ENCODE peak calls at places on chromosomes 7 and 10, in five cellular contexts. S is lower leg skin, T is fibroblast of lung, X is OCI-LY7, Q is AG09309. Z is an unnamed sample.

GRCh38 chr7:70940597-70940996 is 191.3 kb upstream of the GALNT17 start:
- DNase-seq in S (no peak), T (no peak), X (no peak), Q (no peak), Z (no peak)

GRCh38 chr10:79159785-79160184 is 91.0 kb downstream of the ZMIZ1 start:
- DNase-seq in S (no peak), T (peak; percentile 88), X (no peak), Q (no peak), Z (peak; percentile 58)

GRCh38 chr7:12623885-12624498 is 53.5 kb downstream of the SCIN start:
- DNase-seq in S (no peak), T (peak; percentile 17), X (no peak), Q (no peak), Z (peak; percentile 48)

GRCh38 chr7:24907311-24907886 is 72.6 kb downstream of the OSBPL3 start:
- DNase-seq in S (no peak), T (peak; percentile 86), X (no peak), Q (no peak), Z (peak; percentile 24)

GRCh38 chr10:85446852-85447251 is 919.7 kb downstream of the GRID1 start:
- DNase-seq in S (no peak), T (no peak), X (no peak), Q (no peak), Z (no peak)

GRCh38 chr10:132452651-132453469 is 55.9 kb downstream of the PWWP2B start:
- DNase-seq in S (peak; percentile 77), T (peak; percentile 48), X (peak; percentile 91), Q (no peak), Z (peak; percentile 41)

GRCh38 chr7:15820319-15820718 is 133.8 kb upstream of the MEOX2 start:
- DNase-seq in S (no peak), T (no peak), X (no peak), Q (no peak), Z (no peak)

GRCh38 chr7:138804618-138805017 is 6.6 kb upstream of the ATP6V0A4 start:
- DNase-seq in S (no peak), T (no peak), X (no peak), Q (no peak), Z (no peak)

GRCh38 chr7:142384508-142384922 is 126.7 kb upstream of the PRSS58 start:
- DNase-seq in S (no peak), T (peak; percentile 85), X (no peak), Q (peak; percentile 67), Z (peak; percentile 34)

GRCh38 chr7:135117096-135117495 is 30.8 kb upstream of the TMEM140 start:
- DNase-seq in S (no peak), T (peak; percentile 3), X (no peak), Q (no peak), Z (no peak)

GRCh38 chr7:106964455-106964854 is 80.0 kb upstream of the PRKAR2B start:
- DNase-seq in S (no peak), T (no peak), X (no peak), Q (no peak), Z (no peak)

GRCh38 chr10:87657370-87657769 is 2.3 kb upstream of the PAPSS2 start:
- DNase-seq in S (no peak), T (peak; percentile 73), X (no peak), Q (no peak), Z (peak; percentile 71)

GRCh38 chr7:4523219-4523618 is 158.9 kb upstream of the FOXK1 start:
- DNase-seq in S (no peak), T (no peak), X (no peak), Q (no peak), Z (no peak)

GRCh38 chr7:134457166-134457565 is 1.7 kb downstream of the AKR1B1 start:
- DNase-seq in S (no peak), T (no peak), X (no peak), Q (no peak), Z (peak; percentile 66)

GRCh38 chr7:157637216-157637954 is 300.6 kb downstream of the DNAJB6 start:
- DNase-seq in S (no peak), T (no peak), X (no peak), Q (no peak), Z (no peak)

GRCh38 chr7:46391215-46391614 is 470.1 kb upstream of the IGFBP3 start:
- DNase-seq in S (no peak), T (peak; percentile 15), X (no peak), Q (peak; percentile 5), Z (peak; percentile 52)

GRCh38 chr7:20793258-20793657 is 6.6 kb upstream of the SP8 start:
- DNase-seq in S (no peak), T (no peak), X (no peak), Q (no peak), Z (no peak)

GRCh38 chr7:87213252-87213651 is 6.3 kb downstream of the TMEM243 start:
- DNase-seq in S (no peak), T (no peak), X (no peak), Q (no peak), Z (no peak)

GRCh38 chr7:75653651-75654050 is 85.1 kb downstream of the HIP1 start:
- DNase-seq in S (no peak), T (no peak), X (no peak), Q (no peak), Z (no peak)

GRCh38 chr7:107842213-107842612 is 39.2 kb upstream of the SLC26A3 start:
- DNase-seq in S (no peak), T (no peak), X (no peak), Q (no peak), Z (no peak)

GRCh38 chr10:26486985-26487850 is 49.1 kb downstream of the APBB1IP start:
- DNase-seq in S (peak; percentile 55), T (peak; percentile 96), X (no peak), Q (peak; percentile 96), Z (peak; percentile 87)

GRCh38 chr10:96025566-96025965 is 17.8 kb upstream of the CCNJ start:
- DNase-seq in S (no peak), T (no peak), X (peak; percentile 66), Q (no peak), Z (peak; percentile 19)

GRCh38 chr10:79219276-79219957 is 127.9 kb upstream of the PPIF start:
- DNase-seq in S (no peak), T (no peak), X (no peak), Q (no peak), Z (peak; percentile 77)

GRCh38 chr10:128936392-128936791 is 530.6 kb upstream of the MGMT start:
- DNase-seq in S (no peak), T (no peak), X (no peak), Q (no peak), Z (no peak)

GRCh38 chr10:124706462-124706857 is 37.7 kb downstream of the FAM53B start:
- DNase-seq in S (no peak), T (no peak), X (no peak), Q (no peak), Z (no peak)

GRCh38 chr7:147570390-147570789 is 1020.2 kb upstream of the C7orf33 start:
- DNase-seq in S (no peak), T (peak; percentile 16), X (no peak), Q (no peak), Z (no peak)

GRCh38 chr7:63027075-63027474 is 971.6 kb upstream of the ZNF722 start:
- DNase-seq in S (no peak), T (no peak), X (no peak), Q (no peak), Z (no peak)

GRCh38 chr7:82250598-82250997 is 193.0 kb downstream of the CACNA2D1 start:
- DNase-seq in S (no peak), T (peak; percentile 7), X (no peak), Q (no peak), Z (no peak)

GRCh38 chr7:116182023-116182422 is 28.3 kb upstream of the TES start:
- DNase-seq in S (no peak), T (no peak), X (no peak), Q (no peak), Z (no peak)

GRCh38 chr7:116185956-116186355 is 24.4 kb upstream of the TES start:
- DNase-seq in S (no peak), T (peak; percentile 43), X (no peak), Q (no peak), Z (peak; percentile 49)

GRCh38 chr7:116185450-116185849 is 24.9 kb upstream of the TES start:
- DNase-seq in S (no peak), T (no peak), X (no peak), Q (no peak), Z (no peak)

GRCh38 chr7:116177009-116177408 is 33.3 kb upstream of the TES start:
- DNase-seq in S (no peak), T (peak; percentile 96), X (no peak), Q (peak; percentile 74), Z (peak; percentile 69)

GRCh38 chr7:116180302-116180701 is 30.0 kb upstream of the TES start:
- DNase-seq in S (no peak), T (peak; percentile 51), X (peak; percentile 35), Q (no peak), Z (peak; percentile 73)
- TF ChIP-seq CTCF in S (peak; percentile 51), T (peak; percentile 78), X (peak; percentile 81), Q (peak; percentile 76), Z (peak; percentile 70)

DNA sequence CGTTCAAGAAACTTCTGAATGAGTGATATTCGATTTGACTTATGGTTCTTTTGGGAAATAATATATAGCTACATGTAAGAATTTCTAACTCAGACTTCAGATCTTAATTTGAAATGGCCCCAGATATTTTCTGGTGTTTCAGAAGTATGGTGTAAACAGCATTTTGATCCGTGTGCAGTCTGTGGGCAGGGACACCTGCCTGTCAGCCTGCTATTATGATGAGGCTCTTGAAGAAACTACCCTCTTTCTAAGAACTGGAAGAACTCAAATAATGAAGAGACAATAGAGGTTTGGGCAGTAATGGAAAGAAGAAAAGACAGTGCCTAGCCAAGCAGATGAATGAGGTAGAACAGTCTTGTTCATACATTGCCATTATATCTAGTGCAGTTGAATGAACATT is 256.6 kb downstream of the ARHGAP21 start:
- DNase-seq in S (no peak), T (peak; percentile 25), X (no peak), Q (no peak), Z (no peak)
- H3K4me3 ChIP-seq in S (no peak overlapping the region), T (peak overlapping the region; percentile 77), X (no peak overlapping the region), Q (no peak overlapping the region), Z (no peak overlapping the region)

GRCh38 chr10:8086315-8086714 is 31.8 kb downstream of the GATA3 start:
- DNase-seq in S (no peak), T (no peak), X (no peak), Q (no peak), Z (no peak)

GRCh38 chr10:8084799-8085198 is 30.3 kb downstream of the GATA3 start:
- DNase-seq in S (no peak), T (no peak), X (no peak), Q (no peak), Z (no peak)

GRCh38 chr10:8092428-8092827 is 37.9 kb downstream of the GATA3 start:
- DNase-seq in S (no peak), T (no peak), X (no peak), Q (no peak), Z (no peak)

GRCh38 chr10:8088504-8088903 is 34.0 kb downstream of the GATA3 start:
- DNase-seq in S (no peak), T (no peak), X (no peak), Q (no peak), Z (no peak)
- TF ChIP-seq CTCF in S (no peak), T (no peak), X (no peak), Q (no peak), Z (no peak)

DNA sequence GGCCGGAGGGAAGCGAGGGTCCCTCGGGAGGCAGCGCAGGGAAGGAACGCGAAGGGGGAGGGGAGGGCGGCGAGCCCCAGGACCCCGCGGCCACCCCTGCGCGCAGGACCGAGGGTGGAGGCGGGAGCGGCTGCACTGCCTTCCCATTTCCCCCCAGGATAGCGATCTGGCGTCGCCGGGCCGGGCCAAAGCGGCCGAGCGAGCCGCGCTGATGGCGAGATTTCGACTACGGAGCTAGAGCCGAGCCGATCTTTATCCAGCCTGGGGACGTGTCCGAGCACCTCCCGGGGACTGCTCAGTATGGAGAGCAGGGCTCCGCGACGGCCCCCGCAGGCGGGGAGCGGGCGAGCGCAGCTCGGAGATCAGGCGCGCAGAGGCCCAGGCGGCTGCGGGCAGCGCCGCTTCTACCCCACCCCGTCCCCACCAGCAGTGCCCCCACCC is 590 bp upstream of the CRTAC1 start:
- DNase-seq in S (no peak), T (peak; percentile 3), X (no peak), Q (no peak), Z (peak; percentile 24)
- H3K4me3 ChIP-seq in S (no peak overlapping the region), T (no peak overlapping the region), X (no peak overlapping the region), Q (no peak overlapping the region), Z (no peak overlapping the region)